ENCODE peak calls at places on chromosomes 16 and 17, in five cellular contexts. D, K, Y, W and E are unnamed samples. For H3K27me3, the result is how much of the 10 kb centered on the place peaks cover.

GRCh38 chr16:15949210-15950166 is at the start of gene ABCC1:
- DNase-seq in Y (peak), D (peak), W (peak), K (peak), E (peak)

GRCh38 chr17:59668816-59669215 is 38.4 kb downstream of the PTRH2 start:
- DNase-seq in W (peak), D (no peak), Y (no peak), K (no peak), E (no peak)

GRCh38 chr16:85245307-85246172 is 133.3 kb upstream of the CIBAR2 start:
- DNase-seq in D (peak), Y (peak), W (peak), K (peak), E (peak)

GRCh38 chr17:30290696-30291570 is 811 bp downstream of the BLMH start:
- DNase-seq in D (peak), Y (peak), K (peak), W (peak), E (peak)

GRCh38 chr16:57736419-57737281 is 1.1 kb downstream of the KATNB1 start:
- DNase-seq in K (peak), D (no peak), W (peak), Y (no peak), E (peak)

GRCh38 chr17:6269474-6269873 is 165.4 kb downstream of the AIPL1 start:
- DNase-seq in Y (peak), K (no peak), D (peak), W (peak), E (peak)

GRCh38 chr16:31157136-31157535 is 7.3 kb upstream of the PRSS36 start:
- DNase-seq in Y (no peak), K (no peak), D (no peak), W (no peak), E (no peak)

GRCh38 chr16:63613701-63614100 is 1508.2 kb downstream of the CDH11 start:
- DNase-seq in W (peak), D (no peak), K (no peak), Y (no peak), E (no peak)

GRCh38 chr16:48236286-48236685 is 7.8 kb upstream of the LONP2 start:
- DNase-seq in Y (no peak), K (no peak), W (no peak), D (no peak), E (no peak)

GRCh38 chr17:63452979-63453551 is 7.0 kb upstream of the CYB561 start:
- DNase-seq in W (peak), D (no peak), Y (no peak), K (no peak), E (no peak)

DNA sequence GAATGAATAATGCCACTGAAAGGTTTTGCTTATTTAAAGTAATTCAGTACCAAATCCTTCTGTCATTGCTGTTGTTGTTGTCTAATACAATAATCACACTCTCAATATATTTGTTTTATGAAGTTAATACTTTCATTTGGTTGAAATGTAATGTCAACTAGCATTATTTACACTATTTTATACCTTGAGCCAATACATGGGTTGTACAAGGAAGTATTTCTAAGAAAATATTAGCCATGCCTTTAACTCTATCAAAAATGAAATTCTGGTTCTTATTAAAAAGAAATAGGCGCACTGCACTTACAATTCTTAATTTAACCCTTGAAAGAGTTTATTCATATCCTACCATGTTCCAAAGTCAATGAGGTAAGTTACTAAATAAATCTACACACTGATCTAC is 17.6 kb upstream of the ABCA10 start:
- DNase-seq in W (no peak), K (no peak), Y (no peak), D (no peak), E (no peak)
- H3K27me3 ChIP-seq in W (under half), K (under half), Y (under half), D (under half), E (under half)

GRCh38 chr17:28527859-28528258 is 21.7 kb downstream of the FOXN1 start:
- DNase-seq in K (peak), W (peak), Y (no peak), D (no peak), E (no peak)
- H3K27me3 ChIP-seq in K (under half), W (under half), Y (under half), D (under half), E (under half)

DNA sequence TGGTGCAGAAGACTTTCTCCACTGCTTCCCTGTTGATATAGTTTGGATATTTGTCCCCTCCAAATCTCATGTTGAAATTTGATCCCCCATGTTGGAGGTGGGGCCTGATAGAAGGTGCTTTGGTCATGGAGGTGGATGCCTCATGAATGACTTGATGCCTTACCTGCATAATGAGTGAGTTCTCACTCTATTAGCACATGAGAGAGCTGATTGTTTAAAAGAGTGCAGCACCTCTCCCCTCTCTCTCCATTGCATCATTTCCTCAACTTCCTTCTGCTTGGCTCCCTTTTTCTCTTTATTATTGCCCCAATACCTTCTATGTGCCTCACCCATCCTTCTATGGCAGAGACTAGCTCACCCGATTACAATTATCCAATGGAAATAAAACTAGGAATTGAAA is 90.8 kb upstream of the COX10 start:
- DNase-seq in Y (no peak), D (no peak), W (no peak), K (no peak), E (no peak)
- H3K27me3 ChIP-seq in Y (under half), D (under half), W (under half), K (under half), E (under half)

DNA sequence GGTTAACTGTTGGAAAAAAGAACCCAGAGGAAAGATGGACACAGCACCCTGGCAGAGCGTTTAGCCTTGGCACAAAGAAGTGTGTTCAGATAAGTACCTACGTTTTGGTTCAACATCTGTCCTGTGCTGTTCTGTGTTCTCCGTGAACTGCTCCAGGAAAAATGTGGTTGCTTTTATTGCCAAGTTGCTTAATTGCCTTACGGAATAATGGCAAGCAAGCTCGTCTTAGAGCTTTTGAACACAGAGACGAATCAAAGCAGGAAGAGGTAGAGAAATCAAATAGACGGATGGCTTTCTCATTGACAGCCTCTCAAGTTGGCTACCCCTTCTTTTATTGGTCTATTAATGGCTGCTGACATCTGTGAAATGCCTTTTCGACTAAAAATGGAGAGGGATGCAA is 911.1 kb upstream of the EEF2KMT start:
- DNase-seq in K (no peak), W (no peak), Y (no peak), D (no peak), E (no peak)
- H3K27me3 ChIP-seq in K (under half), W (under half), Y (under half), D (under half), E (under half)

DNA sequence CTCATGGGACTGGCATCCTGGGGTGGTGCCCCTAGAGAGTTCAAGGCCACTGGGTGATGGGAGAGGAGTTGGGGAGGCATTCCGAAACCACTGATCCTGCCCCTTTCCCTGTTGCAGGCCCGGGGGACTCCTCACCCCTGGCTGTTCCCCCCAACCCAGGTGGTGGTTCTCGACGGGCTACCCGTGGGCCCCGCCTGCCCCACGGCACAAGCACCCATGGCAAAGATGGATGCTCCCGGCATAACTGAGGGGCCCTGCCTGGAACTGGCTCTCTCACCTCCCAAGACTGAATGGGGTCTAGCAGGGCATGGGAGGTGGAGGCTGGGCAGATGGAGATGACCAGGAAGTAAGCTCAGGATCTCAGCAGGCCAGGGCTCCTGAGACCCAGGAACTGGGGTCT is 6.6 kb downstream of the BTBD17 start:
- DNase-seq in K (no peak), D (no peak), W (no peak), Y (no peak), E (no peak)
- H3K27me3 ChIP-seq in K (half or more), D (half or more), W (under half), Y (under half), E (half or more)

DNA sequence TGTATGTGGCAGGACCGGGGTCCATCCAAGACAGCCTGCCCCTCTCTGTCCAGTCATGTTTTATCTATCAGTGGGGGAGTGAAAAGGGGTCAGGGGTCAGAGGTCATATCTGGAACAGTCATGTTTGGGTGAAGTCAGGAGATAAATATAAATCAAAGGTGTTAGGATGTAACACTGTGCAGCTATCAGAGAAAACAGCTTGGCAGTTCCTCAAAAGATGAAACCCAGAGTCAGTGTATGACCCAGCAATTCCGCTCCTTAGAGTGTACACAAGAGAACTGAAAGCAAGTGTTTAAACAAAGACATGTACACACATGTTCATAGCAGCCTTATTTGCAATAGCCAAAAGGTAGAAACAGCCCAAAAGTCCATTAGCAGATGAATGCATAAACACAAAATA is 361.3 kb downstream of the FOXL1 start:
- DNase-seq in K (no peak), W (no peak), D (no peak), Y (no peak), E (no peak)
- H3K27me3 ChIP-seq in K (under half), W (under half), D (under half), Y (under half), E (under half)

GRCh38 chr16:50839920-50840729 is 98.2 kb downstream of the CYLD start:
- DNase-seq in W (no peak), K (no peak), D (no peak), Y (no peak), E (no peak)

GRCh38 chr16:50838165-50838564 is 96.3 kb downstream of the CYLD start:
- DNase-seq in W (peak), Y (no peak), K (no peak), D (no peak), E (no peak)

GRCh38 chr16:50837324-50837723 is 95.4 kb downstream of the CYLD start:
- DNase-seq in K (no peak), D (no peak), Y (no peak), W (no peak), E (no peak)

GRCh38 chr16:50839356-50839755 is 97.5 kb downstream of the CYLD start:
- DNase-seq in W (no peak), D (no peak), K (no peak), Y (no peak), E (no peak)

DNA sequence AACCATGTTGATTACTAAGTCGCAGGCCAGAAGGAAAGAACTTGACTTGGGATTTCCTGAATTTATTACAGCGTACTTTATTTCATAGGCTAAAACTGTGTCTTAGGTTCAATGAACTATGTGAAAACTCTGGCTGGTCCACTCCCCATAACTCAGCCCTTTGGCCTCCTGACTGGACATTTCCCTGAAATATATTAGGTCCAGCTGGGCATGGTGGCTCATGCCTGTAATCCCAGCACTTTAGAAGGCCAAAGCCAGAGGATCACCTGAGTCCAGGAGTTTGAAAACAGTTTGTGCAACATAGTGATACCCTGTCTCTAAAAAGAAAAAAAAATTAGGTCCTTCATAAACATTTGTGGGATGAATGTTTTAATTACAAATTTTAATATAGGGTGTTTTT is 97.0 kb downstream of the CYLD start:
- DNase-seq in W (no peak), Y (no peak), D (no peak), K (no peak), E (no peak)
- H3K27me3 ChIP-seq in W (under half), Y (under half), D (under half), K (under half), E (under half)

DNA sequence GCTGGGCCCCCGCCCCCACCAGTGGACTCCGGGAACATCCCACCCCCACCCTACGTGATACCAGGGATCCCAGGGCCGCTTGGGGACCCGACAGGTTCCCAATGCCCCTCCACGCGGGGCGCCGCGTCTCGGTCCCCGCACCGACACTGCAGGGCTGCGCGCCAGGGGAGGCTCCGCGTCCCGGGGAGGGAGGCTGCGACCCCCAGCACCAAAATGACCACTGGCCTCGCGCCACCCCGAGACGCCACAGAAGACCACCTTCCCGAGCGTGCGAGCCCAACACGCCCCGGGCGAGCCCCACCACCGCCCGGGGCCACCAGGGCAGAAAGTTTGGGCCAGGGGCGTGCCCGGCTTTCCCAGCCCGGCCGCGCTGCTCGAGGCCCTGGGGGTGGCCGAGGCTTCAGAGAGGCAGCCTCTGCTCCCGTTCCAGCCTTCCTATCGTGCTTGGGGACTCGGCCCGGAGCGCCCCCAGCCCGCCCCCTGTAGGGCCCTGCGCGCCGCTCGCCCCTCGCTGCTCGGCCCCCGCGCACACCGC is 1.2 kb downstream of the RBFOX3 start:
- DNase-seq in W (no peak), K (no peak), D (no peak), Y (no peak), E (no peak)
- H3K27me3 ChIP-seq in W (under half), K (half or more), D (half or more), Y (half or more), E (half or more)

DNA sequence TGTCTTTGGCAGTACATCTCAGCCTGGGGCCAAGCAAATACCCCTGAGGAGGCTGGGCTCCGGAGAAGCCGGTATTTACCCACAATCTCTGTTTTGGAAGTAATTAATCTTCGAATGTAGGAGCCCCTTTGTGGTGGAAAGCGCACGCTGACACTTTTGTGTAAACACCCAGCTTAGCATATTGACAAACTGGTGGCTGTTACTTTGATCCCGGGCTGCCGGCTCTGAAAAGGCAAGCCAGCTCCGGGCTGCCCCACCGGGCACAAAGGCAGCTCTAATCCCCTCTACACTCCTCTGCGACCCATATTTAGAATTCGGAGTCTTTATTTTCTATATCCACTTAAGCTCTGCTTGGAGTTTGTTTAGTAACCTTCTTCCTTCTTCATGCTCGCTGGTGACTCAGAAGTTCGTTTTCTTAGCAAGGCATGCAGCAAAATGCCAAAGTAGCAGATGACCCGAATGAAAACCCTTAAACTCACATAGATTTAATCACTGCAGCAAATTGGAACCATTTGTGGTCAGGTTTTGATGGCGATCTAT is 144.0 kb upstream of the IRX3 start:
- DNase-seq in K (no peak), Y (peak), W (no peak), D (no peak), E (peak)
- H3K27me3 ChIP-seq in K (under half), Y (under half), W (under half), D (under half), E (under half)